ENCODE peak calls at places on chromosomes 3 and 15, in eight cellular contexts. A is left ventricle myocardium inferior, S is pancreas, X is psoas muscle, U is ovary, G is endodermal cell, M is heart left ventricle, B is cardiac muscle cell. P is an unnamed sample.

GRCh38 chr15:64456634-64457108 is 3.7 kb upstream of the ZNF609 start:
- DNase-seq in A (no peak), S (no peak), X (no peak), U (no peak), G (no peak), M (no peak), B (peak; percentile 54), P (no peak)

GRCh38 chr3:128970741-128971048 is 23.2 kb downstream of the CFAP92 start:
- DNase-seq in A (no peak), S (no peak), X (no peak), U (no peak), G (no peak), M (no peak), B (no peak), P (no peak)

GRCh38 chr15:51046016-51046415 is 48.7 kb downstream of the TNFAIP8L3 start:
- DNase-seq in A (no peak), S (no peak), X (no peak), U (no peak), G (no peak), M (no peak), B (no peak), P (no peak)

GRCh38 chr3:126121074-126121473 is 37.1 kb upstream of the SLC41A3 start:
- DNase-seq in A (no peak), S (no peak), X (peak; percentile 24), U (no peak), G (peak; percentile 33), M (no peak), B (no peak), P (no peak)

GRCh38 chr15:68791431-68792283 is 29.0 kb downstream of the ANP32A start:
- DNase-seq in A (no peak), S (no peak), X (no peak), U (no peak), G (peak; percentile 82), M (no peak), B (no peak), P (no peak)

GRCh38 chr15:43901485-43901884 is 74.7 kb downstream of the WDR76 start:
- DNase-seq in A (no peak), S (no peak), X (no peak), U (no peak), G (no peak), M (no peak), B (no peak), P (no peak)

GRCh38 chr3:158167737-158168469 is 58.0 kb downstream of the RSRC1 start:
- DNase-seq in A (no peak), S (no peak), X (no peak), U (no peak), G (no peak), M (no peak), B (peak; percentile 97), P (no peak)

GRCh38 chr15:89845305-89845893 is 30.7 kb upstream of the ANPEP start:
- DNase-seq in A (no peak), S (no peak), X (no peak), U (no peak), G (no peak), M (no peak), B (peak; percentile 89), P (no peak)

GRCh38 chr3:67976683-67977082 is 322.3 kb upstream of the SUCLG2 start:
- DNase-seq in A (no peak), S (no peak), X (no peak), U (no peak), G (no peak), M (no peak), B (no peak), P (no peak)

GRCh38 chr3:31275038-31275562 is 257.6 kb upstream of the STT3B start:
- DNase-seq in A (no peak), S (no peak), X (no peak), U (no peak), G (no peak), M (no peak), B (peak; percentile 73), P (no peak)

GRCh38 chr3:52444860-52445793 is at the start of gene SEMA3G:
- DNase-seq in A (peak; percentile 79), S (peak; percentile 90), X (peak; percentile 87), U (no peak), G (peak; percentile 96), M (peak; percentile 84), B (peak; percentile 60), P (peak; percentile 76)

GRCh38 chr3:179973024-179973423 is 63.7 kb downstream of the PEX5L start:
- DNase-seq in A (no peak), S (no peak), X (no peak), U (no peak), G (no peak), M (no peak), B (no peak), P (no peak)

GRCh38 chr3:33716227-33716626 is 1.8 kb downstream of the CLASP2 start:
- DNase-seq in A (no peak), S (no peak), X (no peak), U (no peak), G (no peak), M (no peak), B (no peak), P (no peak)

GRCh38 chr15:53962646-53963561 is 15.3 kb upstream of the UNC13C start:
- DNase-seq in A (no peak), S (no peak), X (no peak), U (no peak), G (peak; percentile 77), M (no peak), B (peak; percentile 25), P (peak; percentile 49)

GRCh38 chr3:134709563-134710312 is 58.9 kb upstream of the KY start:
- DNase-seq in A (no peak), S (no peak), X (peak; percentile 47), U (peak; percentile 37), G (no peak), M (no peak), B (no peak), P (no peak)

GRCh38 chr15:74399511-74400312 is 32.3 kb upstream of the CYP11A1 start:
- DNase-seq in A (no peak), S (no peak), X (no peak), U (no peak), G (no peak), M (no peak), B (peak; percentile 49), P (no peak)

GRCh38 chr3:23002846-23003800 is 200.0 kb upstream of the UBE2E2 start:
- DNase-seq in A (no peak), S (no peak), X (no peak), U (no peak), G (no peak), M (no peak), B (peak; percentile 73), P (no peak)

GRCh38 chr15:84699538-84700191 is 16.3 kb downstream of the SEC11A start:
- DNase-seq in A (no peak), S (no peak), X (no peak), U (no peak), G (no peak), M (no peak), B (no peak), P (no peak)
- H3K4me1 ChIP-seq in A (peaks cover 57% of the 10 kb centered on the region), S (no peaks in the 10 kb centered on the region), X (peaks cover 36% of the 10 kb centered on the region), U (peaks cover 1% of the 10 kb centered on the region), G (peaks cover 2% of the 10 kb centered on the region), M (peaks cover 16% of the 10 kb centered on the region), B (no peaks in the 10 kb centered on the region), P (peaks cover 5% of the 10 kb centered on the region)

DNA sequence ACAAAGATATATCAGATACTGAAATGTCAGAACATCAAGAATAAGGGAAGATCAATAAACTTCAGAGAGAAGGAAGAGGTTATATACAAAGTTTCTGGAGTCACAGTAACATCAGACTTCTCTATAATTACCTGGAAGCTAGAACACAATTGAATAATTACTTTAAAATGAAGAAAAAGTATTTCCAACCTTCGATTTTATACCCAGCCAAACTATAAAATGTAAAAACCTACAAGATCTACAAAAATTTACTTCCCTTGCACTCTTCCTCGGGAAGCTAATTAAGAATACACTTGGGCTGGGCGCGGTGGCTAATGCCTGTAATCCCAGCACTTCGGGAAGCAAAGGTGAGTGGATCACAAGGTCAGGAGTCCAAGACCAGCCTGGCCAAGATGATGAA is 6.6 kb upstream of the MINDY2 start:
- DNase-seq in A (no peak), S (no peak), X (no peak), U (no peak), G (no peak), M (no peak), B (no peak), P (no peak)
- H3K4me1 ChIP-seq in A (no peaks in the 10 kb centered on the region), S (no peaks in the 10 kb centered on the region), X (no peaks in the 10 kb centered on the region), U (no peaks in the 10 kb centered on the region), G (no peaks in the 10 kb centered on the region), M (no peaks in the 10 kb centered on the region), B (no peaks in the 10 kb centered on the region), P (no peaks in the 10 kb centered on the region)

GRCh38 chr3:101069796-101070195 is 76.6 kb upstream of the ABI3BP start:
- DNase-seq in A (no peak), S (no peak), X (no peak), U (no peak), G (no peak), M (no peak), B (no peak), P (no peak)
- H3K4me1 ChIP-seq in A (peaks cover 10% of the 10 kb centered on the region), S (no peaks in the 10 kb centered on the region), X (no peaks in the 10 kb centered on the region), U (peaks cover 5% of the 10 kb centered on the region), G (no peaks in the 10 kb centered on the region), M (no peaks in the 10 kb centered on the region), B (no peaks in the 10 kb centered on the region), P (no peaks in the 10 kb centered on the region)

DNA sequence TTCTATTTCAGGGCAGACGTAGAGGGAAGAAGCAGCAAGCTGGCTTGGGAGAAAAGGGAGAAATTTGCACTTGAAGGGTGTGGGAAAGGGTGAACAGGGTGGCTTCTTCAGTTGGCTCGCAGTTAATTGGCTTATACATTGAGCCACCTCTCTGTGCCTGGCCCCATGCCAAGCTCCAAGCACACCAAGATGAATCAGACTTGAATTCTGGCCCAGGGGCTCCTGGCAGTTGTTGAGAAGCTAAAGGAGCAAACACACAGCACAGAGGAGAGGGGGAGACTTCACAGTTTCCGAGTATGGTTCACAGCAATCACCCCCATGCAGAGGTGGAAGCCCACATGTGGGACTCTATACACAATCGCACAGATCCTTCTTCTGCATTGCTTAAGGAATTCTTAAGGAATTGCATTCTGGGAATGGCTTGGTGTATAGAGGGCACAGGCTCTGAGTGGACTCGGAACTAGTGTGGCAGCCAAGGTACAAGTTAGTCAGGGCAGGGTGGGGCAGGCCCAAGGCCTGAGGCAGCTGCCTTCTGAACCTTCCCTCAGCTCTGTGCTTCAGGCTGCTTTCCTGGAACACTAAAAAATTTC is 1.5 kb downstream of the ARL6IP5 start:
- DNase-seq in A (peak; percentile 88), S (peak; percentile 94), X (peak; percentile 96), U (peak; percentile 87), G (peak; percentile 58), M (peak; percentile 94), B (peak; percentile 95), P (peak; percentile 92)
- H3K4me1 ChIP-seq in A (peaks cover 98% of the 10 kb centered on the region), S (peaks cover 19% of the 10 kb centered on the region), X (peaks cover 69% of the 10 kb centered on the region), U (peaks cover 13% of the 10 kb centered on the region), G (peaks cover 4% of the 10 kb centered on the region), M (peaks cover 49% of the 10 kb centered on the region), B (peaks cover 58% of the 10 kb centered on the region), P (peaks cover 11% of the 10 kb centered on the region)